ENCODE peak calls at places on chromosomes 11 and 22, in nine cellular contexts. K is mucosa of descending colon; A is PC-3; O is esophagus squamous epithelium; Z is CD8-positive, alpha-beta memory T cell; B is HAP-1; N is CD8-positive, alpha-beta T cell; Q is pancreas; I is heart left ventricle. M is an unnamed sample. For H3K4me1, the result is how much of the 10 kb centered on the place peaks cover.

GRCh38 chr11:128552783-128553661 is 34.3 kb downstream of the ETS1 start:
- DNase-seq in K (no peak), A (no peak), O (no peak), Z (no peak), B (no peak), N (no peak), Q (no peak), I (no peak), M (no peak)

GRCh38 chr22:21657361-21658118 is 8.3 kb upstream of the PPIL2 start:
- DNase-seq in K (peak), A (peak), O (peak), Z (peak), B (peak), N (peak), Q (peak), I (peak), M (peak)

GRCh38 chr11:7974668-7975067 is 9.4 kb upstream of the NLRP10 start:
- DNase-seq in K (no peak), A (peak), O (no peak), Z (no peak), B (no peak), N (no peak), Q (no peak), I (no peak), M (no peak)

GRCh38 chr11:109914809-109915653 is 178.2 kb upstream of the ZC3H12C start:
- DNase-seq in K (no peak), A (peak), O (no peak), Z (no peak), B (no peak), N (no peak), Q (no peak), I (no peak), M (no peak)

GRCh38 chr22:32050678-32051515 is 7.8 kb downstream of the SLC5A1 start:
- DNase-seq in K (no peak), A (peak), O (no peak), Z (peak), B (no peak), N (peak), Q (peak), I (no peak), M (peak)

GRCh38 chr11:65927904-65928397 is 8.7 kb downstream of the DRAP1 start:
- DNase-seq in K (peak), A (no peak), O (no peak), Z (peak), B (no peak), N (peak), Q (no peak), I (peak), M (peak)

GRCh38 chr11:12158926-12159325 is 48.5 kb downstream of the MICAL2 start:
- DNase-seq in K (no peak), A (no peak), O (no peak), Z (no peak), B (no peak), N (no peak), Q (no peak), I (no peak), M (peak)

GRCh38 chr11:62005231-62005661 is 37.8 kb upstream of the FTH1 start:
- DNase-seq in K (no peak), A (no peak), O (no peak), Z (no peak), B (no peak), N (no peak), Q (no peak), I (no peak), M (no peak)

GRCh38 chr22:26800858-26801257 is 143.5 kb downstream of the MIAT start:
- DNase-seq in K (no peak), A (no peak), O (no peak), Z (no peak), B (no peak), N (no peak), Q (no peak), I (no peak), M (no peak)

GRCh38 chr11:63765688-63766241 is 2.8 kb downstream of the ZFTA start:
- DNase-seq in K (peak), A (no peak), O (no peak), Z (no peak), B (no peak), N (no peak), Q (peak), I (peak), M (no peak)

GRCh38 chr22:24325105-24325757 is 54.6 kb downstream of the SPECC1L start:
- DNase-seq in K (no peak), A (peak), O (no peak), Z (no peak), B (peak), N (no peak), Q (no peak), I (no peak), M (peak)

GRCh38 chr11:116498161-116498560 is 274.6 kb downstream of the BUD13 start:
- DNase-seq in K (no peak), A (no peak), O (no peak), Z (no peak), B (no peak), N (no peak), Q (no peak), I (no peak), M (no peak)

GRCh38 chr22:50547231-50547851 is 1.6 kb downstream of the KLHDC7B start:
- DNase-seq in K (peak), A (no peak), O (no peak), Z (peak), B (no peak), N (no peak), Q (peak), I (no peak), M (no peak)

GRCh38 chr11:121067026-121067425 is 34.0 kb upstream of the TECTA start:
- DNase-seq in K (no peak), A (peak), O (no peak), Z (no peak), B (no peak), N (no peak), Q (no peak), I (no peak), M (no peak)

GRCh38 chr22:17117890-17118289 is 3.3 kb downstream of the TMEM121B start:
- DNase-seq in K (no peak), A (no peak), O (no peak), Z (peak), B (no peak), N (no peak), Q (no peak), I (no peak), M (no peak)

GRCh38 chr11:36818410-36818809 is 220.4 kb upstream of the RAG2 start:
- DNase-seq in K (no peak), A (no peak), O (no peak), Z (no peak), B (no peak), N (no peak), Q (no peak), I (no peak), M (peak)

GRCh38 chr11:1761110-1761856 is 2.4 kb downstream of the CTSD start:
- DNase-seq in K (peak), A (no peak), O (no peak), Z (no peak), B (no peak), N (no peak), Q (no peak), I (no peak), M (no peak)

GRCh38 chr22:38724926-38725571 is 19.3 kb downstream of the GTPBP1 start:
- DNase-seq in K (peak), A (peak), O (no peak), Z (no peak), B (peak), N (no peak), Q (no peak), I (peak), M (peak)

GRCh38 chr11:69194396-69194795 is 38.7 kb downstream of the SMIM38 start:
- DNase-seq in K (no peak), A (no peak), O (no peak), Z (no peak), B (no peak), N (no peak), Q (no peak), I (no peak), M (no peak)

GRCh38 chr11:3091846-3092602 is 34.8 kb upstream of the CARS1 start:
- DNase-seq in K (peak), A (peak), O (no peak), Z (peak), B (peak), N (peak), Q (peak), I (peak), M (peak)

GRCh38 chr22:48793949-48794348 is 1033.7 kb downstream of the BRD1 start:
- DNase-seq in K (no peak), A (no peak), O (no peak), Z (no peak), B (no peak), N (no peak), Q (no peak), I (no peak), M (no peak)

GRCh38 chr11:25860677-25861445 is 471.1 kb upstream of the ANO3 start:
- DNase-seq in K (no peak), A (no peak), O (no peak), Z (no peak), B (no peak), N (no peak), Q (no peak), I (no peak), M (peak)

GRCh38 chr11:10454902-10455631 is at the start of gene AMPD3:
- DNase-seq in K (no peak), A (peak), O (no peak), Z (no peak), B (no peak), N (no peak), Q (no peak), I (no peak), M (peak)

GRCh38 chr11:104792861-104793260 is 105.4 kb downstream of the CASP12 start:
- DNase-seq in K (no peak), A (no peak), O (no peak), Z (no peak), B (no peak), N (no peak), Q (no peak), I (no peak), M (no peak)

GRCh38 chr11:19713221-19714092 is 820 bp downstream of the NAV2 start:
- DNase-seq in K (peak), A (no peak), O (no peak), Z (peak), B (no peak), N (peak), Q (peak), I (peak), M (no peak)

GRCh38 chr11:61091373-61092279 is 10.7 kb upstream of the CD5 start:
- DNase-seq in K (no peak), A (no peak), O (no peak), Z (no peak), B (no peak), N (no peak), Q (no peak), I (no peak), M (no peak)

GRCh38 chr22:32331236-32331917 is 26.3 kb upstream of the RFPL3 start:
- DNase-seq in K (no peak), A (no peak), O (no peak), Z (no peak), B (no peak), N (no peak), Q (no peak), I (no peak), M (no peak)

DNA sequence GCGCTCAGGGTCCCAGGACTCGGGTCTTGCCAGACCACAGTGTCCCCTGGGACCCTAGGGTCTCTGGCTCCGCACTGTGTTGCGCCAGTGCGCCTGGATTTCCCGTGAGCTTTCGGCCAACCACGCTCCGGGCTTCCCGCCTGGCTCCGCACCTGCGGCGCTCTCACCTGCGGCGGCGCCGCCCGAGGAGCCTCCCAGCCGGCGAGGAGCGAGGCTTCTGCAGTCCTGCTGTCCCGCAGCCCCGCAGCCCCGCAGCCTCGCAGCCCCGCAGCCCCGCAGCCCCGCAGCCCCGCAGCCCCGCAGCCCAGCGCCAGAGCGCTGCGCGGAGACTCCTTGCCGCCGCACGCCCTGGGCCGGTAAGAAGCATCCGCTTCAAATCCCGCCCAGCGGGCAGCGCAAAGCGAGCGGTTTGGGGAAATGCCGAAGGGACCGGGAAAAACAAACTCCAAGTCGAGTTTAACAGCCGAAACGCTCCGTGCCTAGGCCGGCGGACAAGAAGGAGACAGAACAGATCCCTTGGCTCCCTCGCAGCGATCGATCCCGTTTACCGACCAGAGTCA is 936 bp downstream of the ALX4 start:
- DNase-seq in K (no peak), A (no peak), O (no peak), Z (no peak), B (no peak), N (no peak), Q (no peak), I (no peak), M (no peak)
- H3K4me3 ChIP-seq in K (no peak), A (peak), O (peak), Z (no peak), B (peak), N (no peak), Q (no peak), I (peak), M (no peak)

DNA sequence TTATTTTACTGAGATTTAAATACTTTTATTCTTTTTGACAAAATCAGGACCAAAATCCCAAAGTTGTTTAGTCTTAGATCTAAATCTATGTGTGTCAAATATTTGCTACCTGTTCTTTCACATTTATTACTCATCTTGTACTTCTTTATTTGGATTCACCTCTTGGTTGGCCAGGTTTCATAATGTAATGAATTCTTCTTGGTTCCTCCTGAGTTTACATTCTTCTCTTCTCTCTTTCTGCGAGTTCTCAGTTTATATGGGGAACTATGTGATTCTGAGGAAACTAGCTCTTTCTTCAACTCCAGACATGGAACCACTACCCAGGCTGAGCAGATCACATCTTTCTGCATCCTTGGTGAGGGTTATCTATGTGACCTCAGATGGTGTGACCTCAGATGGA is 50.2 kb downstream of the EHF start:
- DNase-seq in K (no peak), A (no peak), O (no peak), Z (no peak), B (no peak), N (no peak), Q (no peak), I (no peak), M (no peak)
- H3K4me1 ChIP-seq in K (under half), A (under half), O (under half), Z (under half), B (under half), N (under half), Q (under half), I (under half), M (under half)

GRCh38 chr11:27291302-27291889 is 71.6 kb downstream of the CCDC34 start:
- DNase-seq in K (peak), A (peak), O (no peak), Z (no peak), B (no peak), N (no peak), Q (no peak), I (no peak), M (peak)
- H3K4me3 ChIP-seq in K (no peak), A (no peak), O (no peak), Z (no peak), B (no peak), N (no peak), Q (no peak), I (no peak), M (no peak)

GRCh38 chr22:19287889-19288288 is 3.6 kb downstream of the CLTCL1 start:
- DNase-seq in K (no peak), A (peak), O (no peak), Z (no peak), B (no peak), N (no peak), Q (no peak), I (no peak), M (no peak)
- H3K4me1 ChIP-seq in K (under half), A (under half), O (under half), Z (under half), B (under half), N (under half), Q (under half), I (half or more), M (under half)

GRCh38 chr11:119166368-119167076 is 2.0 kb upstream of the NLRX1 start:
- DNase-seq in K (no peak), A (peak), O (no peak), Z (no peak), B (no peak), N (no peak), Q (no peak), I (no peak), M (no peak)

GRCh38 chr11:119169272-119169719 is 771 bp downstream of the NLRX1 start:
- DNase-seq in K (peak), A (peak), O (no peak), Z (no peak), B (peak), N (peak), Q (peak), I (peak), M (peak)

GRCh38 chr11:119172513-119172912 is 4.0 kb downstream of the NLRX1 start:
- DNase-seq in K (no peak), A (no peak), O (no peak), Z (no peak), B (no peak), N (no peak), Q (no peak), I (no peak), M (no peak)

GRCh38 chr11:119167933-119168332 is 592 bp upstream of the NLRX1 start:
- DNase-seq in K (peak), A (peak), O (no peak), Z (no peak), B (no peak), N (no peak), Q (no peak), I (no peak), M (no peak)

DNA sequence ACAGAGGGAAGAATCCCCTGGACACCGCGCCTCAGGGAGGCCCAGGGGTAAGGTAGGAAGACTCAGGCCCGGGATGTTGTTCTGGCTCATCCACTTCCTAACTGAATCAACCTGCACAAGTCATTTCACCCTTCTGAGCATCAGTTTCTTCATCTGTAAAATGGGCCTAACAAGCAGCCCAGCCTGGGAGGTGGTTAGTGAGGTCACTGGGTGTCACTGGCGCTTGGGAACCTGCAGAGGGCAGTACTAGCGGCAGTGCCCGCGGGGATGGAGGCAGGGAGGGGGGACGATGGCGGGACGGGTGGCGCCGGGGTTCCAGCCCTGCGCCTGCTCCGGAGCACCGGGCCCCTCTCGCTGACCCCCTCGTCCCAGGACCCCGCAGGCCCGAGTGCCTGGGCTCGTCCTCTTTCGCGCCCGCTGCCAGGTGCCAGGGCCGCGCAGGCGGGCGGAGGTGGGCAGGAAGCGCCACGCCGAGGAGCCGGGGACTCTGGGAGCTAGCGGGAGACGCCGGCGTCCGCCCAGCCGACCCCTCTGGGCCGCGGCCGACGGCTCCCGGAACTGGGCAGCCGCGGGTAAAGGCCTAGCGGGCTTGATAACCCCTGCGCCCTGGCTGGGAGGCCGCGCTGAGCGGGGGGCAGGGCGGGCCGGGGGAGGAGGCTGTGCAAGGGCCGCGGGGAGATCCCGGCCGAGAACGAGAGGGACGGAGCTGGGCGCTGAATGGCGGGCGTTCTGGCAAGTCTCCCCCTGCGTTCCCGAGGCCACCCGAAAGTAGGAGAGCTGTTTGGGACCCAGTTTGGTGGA is at the start of gene NLRX1:
- DNase-seq in K (peak), A (peak), O (peak), Z (peak), B (peak), N (peak), Q (peak), I (peak), M (peak)
- H3K4me3 ChIP-seq in K (peak), A (peak), O (peak), Z (peak), B (peak), N (peak), Q (peak), I (peak), M (peak)

GRCh38 chr11:112481431-112481830 is 220.8 kb upstream of the PLET1 start:
- DNase-seq in K (no peak), A (no peak), O (no peak), Z (no peak), B (no peak), N (no peak), Q (no peak), I (no peak), M (no peak)

GRCh38 chr11:112481893-112482292 is 221.2 kb upstream of the PLET1 start:
- DNase-seq in K (no peak), A (no peak), O (no peak), Z (no peak), B (no peak), N (no peak), Q (no peak), I (no peak), M (no peak)

GRCh38 chr11:112477152-112477928 is 216.7 kb upstream of the PLET1 start:
- DNase-seq in K (no peak), A (peak), O (no peak), Z (no peak), B (no peak), N (no peak), Q (no peak), I (no peak), M (no peak)

GRCh38 chr11:112477929-112478317 is 217.3 kb upstream of the PLET1 start:
- DNase-seq in K (no peak), A (peak), O (no peak), Z (no peak), B (no peak), N (no peak), Q (no peak), I (no peak), M (no peak)

DNA sequence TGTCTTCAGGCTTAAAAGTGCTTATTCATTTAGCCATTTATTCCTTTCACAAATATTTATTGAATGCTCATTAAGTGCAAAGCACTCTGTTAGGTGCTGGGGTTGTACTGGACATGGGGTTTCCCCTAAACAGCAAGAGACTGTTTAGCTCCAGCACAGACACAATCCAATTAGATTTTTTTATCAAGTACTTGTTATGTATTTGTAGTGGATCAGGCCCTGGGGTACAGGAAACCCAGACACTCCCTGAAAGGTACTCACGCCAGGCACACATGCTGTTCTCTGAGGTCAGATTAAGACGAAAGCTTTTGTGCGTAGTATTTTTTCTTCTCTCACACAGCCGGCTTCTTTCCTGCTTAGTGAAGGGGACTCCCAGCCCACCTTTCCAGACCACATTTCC is 218.1 kb upstream of the PLET1 start:
- DNase-seq in K (no peak), A (no peak), O (no peak), Z (no peak), B (no peak), N (no peak), Q (no peak), I (no peak), M (no peak)
- H3K4me1 ChIP-seq in K (under half), A (under half), O (under half), Z (under half), B (under half), N (under half), Q (under half), I (under half), M (under half)

DNA sequence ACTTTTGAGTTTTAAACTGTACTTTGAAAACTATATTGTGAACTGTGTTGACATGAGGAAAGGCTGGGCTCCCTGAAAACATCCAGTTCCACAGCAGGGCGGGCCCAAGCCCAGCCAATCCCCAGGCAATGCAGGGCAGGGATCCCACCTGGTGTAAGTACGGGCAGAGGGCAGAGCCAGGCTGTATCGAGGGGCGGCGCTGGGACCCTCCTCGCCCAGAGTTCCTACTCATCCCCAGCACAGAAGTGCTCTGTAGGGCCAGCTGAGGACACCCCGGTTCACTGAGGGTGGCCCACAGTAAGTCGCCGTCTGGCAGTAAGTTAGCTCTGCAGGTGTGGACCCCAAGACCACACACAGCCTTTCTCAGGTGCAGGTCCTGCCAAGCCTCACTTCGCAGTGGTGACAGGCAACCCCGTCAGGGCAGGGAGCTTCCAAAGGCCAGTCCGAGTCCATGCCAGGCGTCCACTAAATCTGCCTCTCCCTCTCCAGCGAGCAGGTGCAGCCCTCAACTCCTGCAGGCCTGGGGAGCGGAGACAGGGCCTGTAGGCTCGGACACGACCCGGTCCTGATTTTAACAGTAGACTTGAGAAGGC is 6.4 kb downstream of the RASSF7 start:
- DNase-seq in K (peak), A (no peak), O (no peak), Z (no peak), B (no peak), N (no peak), Q (no peak), I (no peak), M (no peak)
- H3K4me3 ChIP-seq in K (no peak), A (peak), O (peak), Z (no peak), B (peak), N (no peak), Q (no peak), I (peak), M (no peak)

M was measured in small intestine.